ENCODE peak calls at places on chromosomes 6 and 20, in seven cellular contexts. One of them, this sample, is unnamed.

GRCh38 chr6:2623348-2623747 is 127.4 kb downstream of the MYLK4 start:
- DNase-seq in T-helper 2 cell: no peak
- DNase-seq in T47D: no peak
- DNase-seq in iris pigment epithelial cell: no peak
- DNase-seq in stimulated activated CD4-positive, alpha-beta T cell treated with anti-CD3 and anti-CD28 coated beads, Interleukin-1b, Interleukin-23, amount 100 ng/mL, for 1 hour: no peak
- DNase-seq in amygdala: no peak
- DNase-seq in AG09319: no peak
- DNase-seq in this sample: no peak

GRCh38 chr6:151412905-151413304 is 21.5 kb upstream of the ZBTB2 start:
- DNase-seq in T-helper 2 cell: no peak
- DNase-seq in stimulated activated CD4-positive, alpha-beta T cell treated with anti-CD3 and anti-CD28 coated beads, Interleukin-1b, Interleukin-23, amount 100 ng/mL, for 1 hour: no peak
- DNase-seq in iris pigment epithelial cell: no peak
- DNase-seq in T47D: no peak
- DNase-seq in amygdala: no peak
- DNase-seq in AG09319: no peak
- DNase-seq in this sample: no peak

GRCh38 chr6:110432285-110432899 is 17.0 kb upstream of the DDO start:
- DNase-seq in AG09319: no peak
- DNase-seq in iris pigment epithelial cell: no peak
- DNase-seq in T-helper 2 cell: no peak
- DNase-seq in stimulated activated CD4-positive, alpha-beta T cell treated with anti-CD3 and anti-CD28 coated beads, Interleukin-1b, Interleukin-23, amount 100 ng/mL, for 1 hour: no peak
- DNase-seq in amygdala: no peak
- DNase-seq in T47D: no peak
- DNase-seq in this sample: no peak

GRCh38 chr20:17621229-17621968 is 51.5 kb downstream of the DSTN start:
- DNase-seq in amygdala: no peak
- DNase-seq in stimulated activated CD4-positive, alpha-beta T cell treated with anti-CD3 and anti-CD28 coated beads, Interleukin-1b, Interleukin-23, amount 100 ng/mL, for 1 hour: no peak
- DNase-seq in iris pigment epithelial cell: no peak
- DNase-seq in T-helper 2 cell: no peak
- DNase-seq in AG09319: no peak
- DNase-seq in T47D: no peak
- DNase-seq in this sample: peak

GRCh38 chr6:69775450-69775849 is 21.4 kb downstream of the LMBRD1 start:
- DNase-seq in stimulated activated CD4-positive, alpha-beta T cell treated with anti-CD3 and anti-CD28 coated beads, Interleukin-1b, Interleukin-23, amount 100 ng/mL, for 1 hour: no peak
- DNase-seq in T47D: no peak
- DNase-seq in amygdala: no peak
- DNase-seq in AG09319: no peak
- DNase-seq in iris pigment epithelial cell: no peak
- DNase-seq in T-helper 2 cell: no peak
- DNase-seq in this sample: no peak

GRCh38 chr6:12152023-12152960 is 137.9 kb upstream of the EDN1 start:
- DNase-seq in amygdala: no peak
- DNase-seq in stimulated activated CD4-positive, alpha-beta T cell treated with anti-CD3 and anti-CD28 coated beads, Interleukin-1b, Interleukin-23, amount 100 ng/mL, for 1 hour: no peak
- DNase-seq in iris pigment epithelial cell: no peak
- DNase-seq in AG09319: no peak
- DNase-seq in T47D: no peak
- DNase-seq in T-helper 2 cell: no peak
- DNase-seq in this sample: no peak

GRCh38 chr6:2876210-2877056 is 26.7 kb downstream of the SERPINB9 start:
- DNase-seq in iris pigment epithelial cell: peak
- DNase-seq in T-helper 2 cell: no peak
- DNase-seq in AG09319: peak
- DNase-seq in T47D: peak
- DNase-seq in amygdala: no peak
- DNase-seq in stimulated activated CD4-positive, alpha-beta T cell treated with anti-CD3 and anti-CD28 coated beads, Interleukin-1b, Interleukin-23, amount 100 ng/mL, for 1 hour: no peak
- DNase-seq in this sample: peak

GRCh38 chr20:40082436-40082835 is 606.6 kb downstream of the MAFB start:
- DNase-seq in stimulated activated CD4-positive, alpha-beta T cell treated with anti-CD3 and anti-CD28 coated beads, Interleukin-1b, Interleukin-23, amount 100 ng/mL, for 1 hour: no peak
- DNase-seq in iris pigment epithelial cell: no peak
- DNase-seq in amygdala: no peak
- DNase-seq in T-helper 2 cell: no peak
- DNase-seq in AG09319: no peak
- DNase-seq in T47D: no peak
- DNase-seq in this sample: no peak

GRCh38 chr20:5361176-5361575 is 44.4 kb upstream of the PROKR2 start:
- DNase-seq in T47D: no peak
- DNase-seq in amygdala: no peak
- DNase-seq in AG09319: no peak
- DNase-seq in iris pigment epithelial cell: no peak
- DNase-seq in T-helper 2 cell: no peak
- DNase-seq in stimulated activated CD4-positive, alpha-beta T cell treated with anti-CD3 and anti-CD28 coated beads, Interleukin-1b, Interleukin-23, amount 100 ng/mL, for 1 hour: no peak
- DNase-seq in this sample: no peak

GRCh38 chr6:30013296-30013922 is 47.7 kb upstream of the POLR1H start:
- DNase-seq in stimulated activated CD4-positive, alpha-beta T cell treated with anti-CD3 and anti-CD28 coated beads, Interleukin-1b, Interleukin-23, amount 100 ng/mL, for 1 hour: peak
- DNase-seq in amygdala: no peak
- DNase-seq in AG09319: no peak
- DNase-seq in T47D: peak
- DNase-seq in T-helper 2 cell: no peak
- DNase-seq in iris pigment epithelial cell: no peak
- DNase-seq in this sample: no peak

GRCh38 chr6:136365781-136366354 is 76.2 kb upstream of the BCLAF1 start:
- DNase-seq in T-helper 2 cell: no peak
- DNase-seq in amygdala: no peak
- DNase-seq in T47D: no peak
- DNase-seq in iris pigment epithelial cell: no peak
- DNase-seq in AG09319: no peak
- DNase-seq in stimulated activated CD4-positive, alpha-beta T cell treated with anti-CD3 and anti-CD28 coated beads, Interleukin-1b, Interleukin-23, amount 100 ng/mL, for 1 hour: no peak
- DNase-seq in this sample: peak

GRCh38 chr6:70371454-70372105 is 41.7 kb upstream of the FAM135A start:
- DNase-seq in amygdala: no peak
- DNase-seq in AG09319: peak
- DNase-seq in stimulated activated CD4-positive, alpha-beta T cell treated with anti-CD3 and anti-CD28 coated beads, Interleukin-1b, Interleukin-23, amount 100 ng/mL, for 1 hour: no peak
- DNase-seq in T47D: peak
- DNase-seq in T-helper 2 cell: no peak
- DNase-seq in iris pigment epithelial cell: peak
- DNase-seq in this sample: no peak

GRCh38 chr6:71468841-71469750 is 180.5 kb downstream of the OGFRL1 start:
- DNase-seq in T-helper 2 cell: no peak
- DNase-seq in stimulated activated CD4-positive, alpha-beta T cell treated with anti-CD3 and anti-CD28 coated beads, Interleukin-1b, Interleukin-23, amount 100 ng/mL, for 1 hour: no peak
- DNase-seq in T47D: no peak
- DNase-seq in AG09319: peak
- DNase-seq in amygdala: no peak
- DNase-seq in iris pigment epithelial cell: peak
- DNase-seq in this sample: no peak

GRCh38 chr6:70956451-70957283 is at the start of gene B3GAT2:
- DNase-seq in T47D: no peak
- DNase-seq in T-helper 2 cell: no peak
- DNase-seq in stimulated activated CD4-positive, alpha-beta T cell treated with anti-CD3 and anti-CD28 coated beads, Interleukin-1b, Interleukin-23, amount 100 ng/mL, for 1 hour: no peak
- DNase-seq in AG09319: no peak
- DNase-seq in iris pigment epithelial cell: peak
- DNase-seq in amygdala: peak
- DNase-seq in this sample: peak

GRCh38 chr6:99602519-99603420 is 3.9 kb upstream of the PRDM13 start:
- DNase-seq in T47D: no peak
- DNase-seq in iris pigment epithelial cell: no peak
- DNase-seq in stimulated activated CD4-positive, alpha-beta T cell treated with anti-CD3 and anti-CD28 coated beads, Interleukin-1b, Interleukin-23, amount 100 ng/mL, for 1 hour: no peak
- DNase-seq in T-helper 2 cell: no peak
- DNase-seq in amygdala: no peak
- DNase-seq in AG09319: no peak
- DNase-seq in this sample: no peak

GRCh38 chr6:16737389-16737788 is 23.9 kb downstream of the ATXN1 start:
- DNase-seq in T47D: no peak
- DNase-seq in iris pigment epithelial cell: peak
- DNase-seq in stimulated activated CD4-positive, alpha-beta T cell treated with anti-CD3 and anti-CD28 coated beads, Interleukin-1b, Interleukin-23, amount 100 ng/mL, for 1 hour: no peak
- DNase-seq in AG09319: no peak
- DNase-seq in T-helper 2 cell: no peak
- DNase-seq in amygdala: no peak
- DNase-seq in this sample: no peak

GRCh38 chr6:90894285-90895144 is 307.6 kb upstream of the MAP3K7 start:
- DNase-seq in stimulated activated CD4-positive, alpha-beta T cell treated with anti-CD3 and anti-CD28 coated beads, Interleukin-1b, Interleukin-23, amount 100 ng/mL, for 1 hour: no peak
- DNase-seq in iris pigment epithelial cell: no peak
- DNase-seq in T47D: peak
- DNase-seq in amygdala: no peak
- DNase-seq in T-helper 2 cell: no peak
- DNase-seq in AG09319: no peak
- DNase-seq in this sample: no peak

GRCh38 chr6:158039178-158039557 is 57.5 kb downstream of the SYNJ2 start:
- DNase-seq in AG09319: no peak
- DNase-seq in T-helper 2 cell: no peak
- DNase-seq in iris pigment epithelial cell: peak
- DNase-seq in amygdala: no peak
- DNase-seq in T47D: no peak
- DNase-seq in stimulated activated CD4-positive, alpha-beta T cell treated with anti-CD3 and anti-CD28 coated beads, Interleukin-1b, Interleukin-23, amount 100 ng/mL, for 1 hour: no peak
- DNase-seq in this sample: no peak

GRCh38 chr20:63858393-63859165 is 2.7 kb upstream of the ABHD16B start:
- DNase-seq in T47D: peak
- DNase-seq in T-helper 2 cell: no peak
- DNase-seq in iris pigment epithelial cell: peak
- DNase-seq in AG09319: no peak
- DNase-seq in stimulated activated CD4-positive, alpha-beta T cell treated with anti-CD3 and anti-CD28 coated beads, Interleukin-1b, Interleukin-23, amount 100 ng/mL, for 1 hour: no peak
- DNase-seq in amygdala: no peak
- DNase-seq in this sample: no peak

GRCh38 chr6:150492507-150492906 is 107.2 kb upstream of the PLEKHG1 start:
- DNase-seq in iris pigment epithelial cell: peak
- DNase-seq in AG09319: no peak
- DNase-seq in amygdala: no peak
- DNase-seq in T-helper 2 cell: no peak
- DNase-seq in stimulated activated CD4-positive, alpha-beta T cell treated with anti-CD3 and anti-CD28 coated beads, Interleukin-1b, Interleukin-23, amount 100 ng/mL, for 1 hour: no peak
- DNase-seq in T47D: no peak
- DNase-seq in this sample: no peak

GRCh38 chr20:63080411-63080810 is 73.6 kb upstream of the BHLHE23 start:
- DNase-seq in amygdala: no peak
- DNase-seq in stimulated activated CD4-positive, alpha-beta T cell treated with anti-CD3 and anti-CD28 coated beads, Interleukin-1b, Interleukin-23, amount 100 ng/mL, for 1 hour: no peak
- DNase-seq in iris pigment epithelial cell: no peak
- DNase-seq in AG09319: no peak
- DNase-seq in T47D: no peak
- DNase-seq in T-helper 2 cell: no peak
- DNase-seq in this sample: no peak

GRCh38 chr6:64602993-64603392 is 967.4 kb downstream of the PHF3 start:
- DNase-seq in AG09319: no peak
- DNase-seq in iris pigment epithelial cell: no peak
- DNase-seq in T-helper 2 cell: no peak
- DNase-seq in stimulated activated CD4-positive, alpha-beta T cell treated with anti-CD3 and anti-CD28 coated beads, Interleukin-1b, Interleukin-23, amount 100 ng/mL, for 1 hour: no peak
- DNase-seq in T47D: no peak
- DNase-seq in amygdala: no peak
- DNase-seq in this sample: no peak

GRCh38 chr20:5078399-5078958 is 41.3 kb downstream of the PCNA start:
- DNase-seq in T47D: no peak
- DNase-seq in AG09319: no peak
- DNase-seq in T-helper 2 cell: peak
- DNase-seq in amygdala: no peak
- DNase-seq in iris pigment epithelial cell: peak
- DNase-seq in stimulated activated CD4-positive, alpha-beta T cell treated with anti-CD3 and anti-CD28 coated beads, Interleukin-1b, Interleukin-23, amount 100 ng/mL, for 1 hour: peak
- DNase-seq in this sample: peak

GRCh38 chr6:51060262-51060762 is 241.6 kb downstream of the TFAP2B start:
- DNase-seq in iris pigment epithelial cell: no peak
- DNase-seq in T47D: no peak
- DNase-seq in AG09319: no peak
- DNase-seq in stimulated activated CD4-positive, alpha-beta T cell treated with anti-CD3 and anti-CD28 coated beads, Interleukin-1b, Interleukin-23, amount 100 ng/mL, for 1 hour: no peak
- DNase-seq in amygdala: no peak
- DNase-seq in T-helper 2 cell: no peak
- DNase-seq in this sample: no peak

GRCh38 chr6:20266851-20267608 is 54.8 kb upstream of the MBOAT1 start:
- DNase-seq in stimulated activated CD4-positive, alpha-beta T cell treated with anti-CD3 and anti-CD28 coated beads, Interleukin-1b, Interleukin-23, amount 100 ng/mL, for 1 hour: no peak
- DNase-seq in amygdala: no peak
- DNase-seq in T47D: no peak
- DNase-seq in iris pigment epithelial cell: no peak
- DNase-seq in T-helper 2 cell: no peak
- DNase-seq in AG09319: no peak
- DNase-seq in this sample: peak

GRCh38 chr6:163249651-163250101 is 164.8 kb upstream of the QKI start:
- DNase-seq in AG09319: no peak
- DNase-seq in T-helper 2 cell: no peak
- DNase-seq in stimulated activated CD4-positive, alpha-beta T cell treated with anti-CD3 and anti-CD28 coated beads, Interleukin-1b, Interleukin-23, amount 100 ng/mL, for 1 hour: no peak
- DNase-seq in T47D: no peak
- DNase-seq in amygdala: peak
- DNase-seq in iris pigment epithelial cell: no peak
- DNase-seq in this sample: peak

GRCh38 chr6:69349776-69350175 is 447.0 kb downstream of the LMBRD1 start:
- DNase-seq in amygdala: peak
- DNase-seq in AG09319: no peak
- DNase-seq in T-helper 2 cell: no peak
- DNase-seq in stimulated activated CD4-positive, alpha-beta T cell treated with anti-CD3 and anti-CD28 coated beads, Interleukin-1b, Interleukin-23, amount 100 ng/mL, for 1 hour: no peak
- DNase-seq in iris pigment epithelial cell: no peak
- DNase-seq in T47D: peak
- DNase-seq in this sample: peak

GRCh38 chr6:139955366-139956155 is 581.1 kb upstream of the CITED2 start:
- DNase-seq in T-helper 2 cell: no peak
- DNase-seq in iris pigment epithelial cell: no peak
- DNase-seq in AG09319: no peak
- DNase-seq in T47D: peak
- DNase-seq in stimulated activated CD4-positive, alpha-beta T cell treated with anti-CD3 and anti-CD28 coated beads, Interleukin-1b, Interleukin-23, amount 100 ng/mL, for 1 hour: no peak
- DNase-seq in amygdala: no peak
- DNase-seq in this sample: no peak

GRCh38 chr6:157225575-157225995 is 97.7 kb downstream of the TMEM242 start:
- DNase-seq in AG09319: no peak
- DNase-seq in iris pigment epithelial cell: no peak
- DNase-seq in T-helper 2 cell: no peak
- DNase-seq in stimulated activated CD4-positive, alpha-beta T cell treated with anti-CD3 and anti-CD28 coated beads, Interleukin-1b, Interleukin-23, amount 100 ng/mL, for 1 hour: no peak
- DNase-seq in amygdala: no peak
- DNase-seq in T47D: no peak
- DNase-seq in this sample: no peak

GRCh38 chr6:107641500-107641931 is 151.6 kb downstream of the SOBP start:
- DNase-seq in stimulated activated CD4-positive, alpha-beta T cell treated with anti-CD3 and anti-CD28 coated beads, Interleukin-1b, Interleukin-23, amount 100 ng/mL, for 1 hour: no peak
- DNase-seq in T-helper 2 cell: no peak
- DNase-seq in amygdala: peak
- DNase-seq in iris pigment epithelial cell: no peak
- DNase-seq in T47D: peak
- DNase-seq in AG09319: no peak
- DNase-seq in this sample: no peak

GRCh38 chr20:34099675-34100074 is 12.4 kb downstream of the EIF2S2 start:
- DNase-seq in T-helper 2 cell: no peak
- DNase-seq in iris pigment epithelial cell: no peak
- DNase-seq in T47D: no peak
- DNase-seq in AG09319: no peak
- DNase-seq in stimulated activated CD4-positive, alpha-beta T cell treated with anti-CD3 and anti-CD28 coated beads, Interleukin-1b, Interleukin-23, amount 100 ng/mL, for 1 hour: no peak
- DNase-seq in amygdala: no peak
- DNase-seq in this sample: no peak

GRCh38 chr6:141541766-141542324 is 590.9 kb upstream of the GJE1 start:
- DNase-seq in T47D: no peak
- DNase-seq in amygdala: no peak
- DNase-seq in AG09319: no peak
- DNase-seq in T-helper 2 cell: no peak
- DNase-seq in stimulated activated CD4-positive, alpha-beta T cell treated with anti-CD3 and anti-CD28 coated beads, Interleukin-1b, Interleukin-23, amount 100 ng/mL, for 1 hour: no peak
- DNase-seq in iris pigment epithelial cell: peak
- DNase-seq in this sample: no peak